ENCODE peak calls at places on chromosome 7, in ten cellular contexts. L is left ventricle myocardium inferior; D is AG08396; G is EL; B is T follicular helper cell; A is NCI-H2029 treated with DMSO at 0.1 percent for 48 hours; S is stimulated activated CD4-positive, alpha-beta T cell treated with anti-CD3 and anti-CD28 coated beads, TNF-alpha, amount 100 ng/mL, for 1 hour; X is HT-29; I is NCI-H526 treated with DMSO at 0.1 percent for 48 hours; K is hypothalamus. O is an unnamed sample.

GRCh38 chr7:88224596-88225275 is 4.9 kb upstream of the SRI start:
- DNase-seq in B (no peak), G (peak), S (no peak), K (no peak), L (no peak), A (no peak), I (no peak), X (peak), D (peak), O (no peak)

GRCh38 chr7:38628630-38629385 is 2.4 kb downstream of the AMPH start:
- DNase-seq in L (no peak), G (peak), X (no peak), A (no peak), S (no peak), I (no peak), B (no peak), D (no peak), K (no peak), O (no peak)

GRCh38 chr7:91310829-91311460 is 46.7 kb downstream of the FZD1 start:
- DNase-seq in G (peak), X (no peak), B (no peak), D (peak), A (no peak), I (no peak), K (no peak), L (peak), S (no peak), O (no peak)

GRCh38 chr7:48718731-48719387 is 205.5 kb upstream of the CDC14C start:
- DNase-seq in D (no peak), S (no peak), B (no peak), K (no peak), L (no peak), X (no peak), I (no peak), G (no peak), A (peak), O (no peak)

GRCh38 chr7:3204526-3204925 is 96.5 kb upstream of the SDK1 start:
- DNase-seq in G (no peak), X (no peak), S (no peak), K (no peak), A (no peak), L (no peak), B (no peak), D (no peak), I (no peak), O (no peak)

GRCh38 chr7:45690762-45691150 is 116.6 kb downstream of the ADCY1 start:
- DNase-seq in G (no peak), S (no peak), B (no peak), K (no peak), I (no peak), D (no peak), X (no peak), A (no peak), L (no peak), O (no peak)

GRCh38 chr7:158809596-158809995 is 19.7 kb downstream of the ESYT2 start:
- DNase-seq in L (no peak), A (no peak), I (no peak), S (no peak), G (no peak), X (no peak), K (no peak), B (no peak), D (no peak), O (no peak)

GRCh38 chr7:156158693-156159092 is 346.4 kb upstream of the SHH start:
- DNase-seq in L (no peak), G (no peak), I (no peak), A (no peak), D (no peak), X (no peak), K (no peak), S (no peak), B (no peak), O (no peak)

GRCh38 chr7:29629507-29629906 is 65.9 kb downstream of the PRR15 start:
- DNase-seq in X (no peak), L (no peak), K (no peak), S (no peak), B (no peak), G (no peak), A (no peak), I (no peak), D (no peak), O (no peak)

GRCh38 chr7:120278773-120279172 is 5.8 kb downstream of the KCND2 start:
- DNase-seq in S (no peak), I (no peak), A (no peak), G (no peak), L (no peak), K (no peak), D (no peak), X (no peak), B (no peak), O (no peak)

GRCh38 chr7:20440472-20441105 is 109.9 kb downstream of the ITGB8 start:
- DNase-seq in X (peak), I (no peak), D (no peak), S (no peak), K (no peak), G (peak), L (no peak), A (no peak), B (no peak), O (no peak)

GRCh38 chr7:47915066-47915976 is 32.9 kb downstream of the PKD1L1 start:
- DNase-seq in L (no peak), A (no peak), I (no peak), D (no peak), G (peak), K (no peak), B (no peak), S (no peak), X (no peak), O (no peak)

GRCh38 chr7:122413339-122413738 is 108.8 kb upstream of the FEZF1 start:
- DNase-seq in I (no peak), K (no peak), G (no peak), X (no peak), S (no peak), B (no peak), A (peak), L (no peak), D (no peak), O (no peak)

GRCh38 chr7:44307301-44307900 is 18.0 kb downstream of the CAMK2B start:
- DNase-seq in K (no peak), G (peak), D (peak), I (peak), L (no peak), A (no peak), B (no peak), S (no peak), X (peak), O (no peak)

GRCh38 chr7:133274265-133274664 is 21.4 kb downstream of the EXOC4 start:
- DNase-seq in K (no peak), B (no peak), L (no peak), X (no peak), I (no peak), G (no peak), A (no peak), D (no peak), S (no peak), O (no peak)

GRCh38 chr7:35185908-35186731 is 67.8 kb downstream of the TBX20 start:
- DNase-seq in K (no peak), L (peak), X (no peak), I (peak), S (no peak), A (no peak), G (peak), B (no peak), D (peak), O (no peak)

GRCh38 chr7:46945328-46945727 is 636.6 kb downstream of the TNS3 start:
- DNase-seq in I (no peak), G (no peak), D (no peak), B (no peak), X (no peak), S (no peak), L (no peak), K (no peak), A (no peak), O (no peak)

GRCh38 chr7:93055543-93056107 is 62.2 kb downstream of the SAMD9 start:
- DNase-seq in S (no peak), D (peak), I (peak), G (peak), A (peak), B (no peak), X (peak), L (no peak), K (no peak), O (no peak)

GRCh38 chr7:129315916-129316315 is 91.1 kb downstream of the AHCYL2 start:
- DNase-seq in A (no peak), B (no peak), K (peak), I (no peak), L (peak), S (no peak), X (no peak), G (no peak), D (no peak), O (no peak)

GRCh38 chr7:51033722-51034530 is 251.2 kb upstream of the GRB10 start:
- DNase-seq in G (no peak), D (no peak), I (peak), K (no peak), X (no peak), S (no peak), L (no peak), B (no peak), A (no peak), O (no peak)

GRCh38 chr7:157529768-157530560 is 193.2 kb downstream of the DNAJB6 start:
- DNase-seq in L (no peak), B (no peak), G (no peak), K (no peak), I (no peak), A (no peak), D (no peak), X (no peak), S (no peak), O (no peak)

GRCh38 chr7:100974021-100974420 is 4.7 kb downstream of the MUC12 start:
- DNase-seq in B (no peak), G (peak), L (no peak), S (no peak), D (no peak), X (no peak), A (no peak), K (no peak), I (no peak), O (no peak)

GRCh38 chr7:133114519-133114918 is 32.6 kb upstream of the CHCHD3 start:
- DNase-seq in S (no peak), G (no peak), A (no peak), I (no peak), D (no peak), X (no peak), B (no peak), L (no peak), K (no peak), O (no peak)

O was measured in effector CD8-positive, alpha-beta T cell.